ENCODE peak calls at places on chromosomes 11 and 22, in five cellular contexts. J is endothelial cell; N is astrocyte; A is SJCRH30; R is stimulated activated CD8-positive, alpha-beta memory T cell treated with anti-CD3 and anti-CD28 coated beads, Interleukin-4, amount 100 ng/mL, for 4 hours. Z is an unnamed sample.

GRCh38 chr11:33412231-33412630 is 155.1 kb downstream of the HIPK3 start:
- DNase-seq in J (no peak), A (no peak), R (no peak), N (peak), Z (no peak)

GRCh38 chr11:64265176-64266160 is 14.1 kb downstream of the PLCB3 start:
- DNase-seq in J (no peak), N (no peak), R (no peak), A (no peak), Z (no peak)

GRCh38 chr11:132035736-132036135 is 665.3 kb downstream of the NTM start:
- DNase-seq in A (no peak), R (no peak), J (no peak), N (no peak), Z (no peak)

GRCh38 chr11:65014146-65014960 is at the start of gene ARL2:
- DNase-seq in A (peak), J (no peak), R (peak), N (no peak), Z (peak)

GRCh38 chr11:1534682-1535081 is 37.4 kb downstream of the DUSP8 start:
- DNase-seq in A (no peak), N (peak), R (no peak), J (no peak), Z (no peak)

GRCh38 chr22:47027766-47028165 is 265.3 kb downstream of the TBC1D22A start:
- DNase-seq in N (no peak), R (no peak), A (no peak), J (no peak), Z (no peak)

GRCh38 chr11:129721685-129722084 is 94.0 kb upstream of the TMEM45B start:
- DNase-seq in R (no peak), A (no peak), J (no peak), N (no peak), Z (no peak)

GRCh38 chr11:97349201-97349600 is 959.4 kb downstream of the JRKL start:
- DNase-seq in R (no peak), A (no peak), N (no peak), J (no peak), Z (no peak)

GRCh38 chr11:8192896-8193209 is 24.0 kb upstream of the RIC3 start:
- DNase-seq in N (no peak), R (no peak), J (no peak), A (no peak), Z (no peak)

GRCh38 chr11:104275992-104276391 is 112.0 kb upstream of the PDGFD start:
- DNase-seq in A (no peak), R (no peak), J (no peak), N (no peak), Z (no peak)

GRCh38 chr11:13338437-13339069 is 61.0 kb downstream of the BMAL1 start:
- DNase-seq in A (peak), N (peak), R (no peak), J (no peak), Z (no peak)

GRCh38 chr22:39664485-39665200 is 94.1 kb downstream of the CACNA1I start:
- DNase-seq in R (peak), A (no peak), J (peak), N (no peak), Z (no peak)

GRCh38 chr11:60193687-60194433 is 11.0 kb upstream of the MS4A6A start:
- DNase-seq in A (peak), R (peak), J (peak), N (peak), Z (peak)

GRCh38 chr11:86486261-86487030 is 111.8 kb downstream of the CCDC81 start:
- DNase-seq in A (no peak), R (peak), J (no peak), N (no peak), Z (no peak)

GRCh38 chr11:10208045-10208674 is 85.9 kb downstream of the SBF2 start:
- DNase-seq in R (no peak), N (peak), J (no peak), A (peak), Z (no peak)

GRCh38 chr11:62487698-62488551 is 58.7 kb downstream of the AHNAK start:
- DNase-seq in R (no peak), J (no peak), N (no peak), A (no peak), Z (no peak)

GRCh38 chr11:109037856-109038780 is 373.2 kb downstream of the DDX10 start:
- DNase-seq in J (no peak), R (no peak), N (peak), A (no peak), Z (no peak)

GRCh38 chr22:41842996-41843970 is 10.4 kb downstream of the SREBF2 start:
- DNase-seq in J (no peak), A (no peak), N (no peak), R (no peak), Z (no peak)

GRCh38 chr22:50500452-50500851 is 7.0 kb downstream of the LMF2 start:
- DNase-seq in J (no peak), N (no peak), R (no peak), A (no peak), Z (no peak)

GRCh38 chr11:120236169-120237107 is 3.5 kb upstream of the POU2F3 start:
- DNase-seq in R (no peak), J (no peak), N (peak), A (no peak), Z (no peak)

Z was measured in GOT3.